ENCODE peak calls at places on chromosomes 7 and 10, in four cellular contexts. P is AG08395; A is stimulated activated CD8-positive, alpha-beta memory T cell treated with anti-CD3 and anti-CD28 coated beads, Interleukin-4, amount 100 ng/mL, for 24 hours; E is NCI-H1694 treated with DMSO at 0.1 percent for 48 hours. W is an unnamed sample.

GRCh38 chr7:29765392-29765979 is 40.8 kb upstream of the WIPF3 start:
- DNase-seq in P (no peak), A (no peak), E (no peak), W (no peak)

GRCh38 chr10:20195076-20195475 is 378.8 kb downstream of the PLXDC2 start:
- DNase-seq in P (no peak), A (no peak), E (no peak), W (no peak)

GRCh38 chr7:108526768-108527017 is 758 bp upstream of the PNPLA8 start:
- DNase-seq in P (no peak), A (no peak), E (no peak), W (no peak)

GRCh38 chr10:95755511-95756004 is 405 bp upstream of the ENTPD1 start:
- DNase-seq in P (no peak), A (no peak), E (no peak), W (no peak)

GRCh38 chr7:152459724-152460251 is 24.0 kb upstream of the KMT2C start:
- DNase-seq in P (no peak), A (no peak), E (no peak), W (no peak)

GRCh38 chr10:122331615-122332446 is 42.7 kb upstream of the PLEKHA1 start:
- DNase-seq in P (no peak), A (no peak), E (no peak), W (no peak)

GRCh38 chr7:129952653-129953560 is at the start of gene UBE2H:
- DNase-seq in P (peak), A (peak), E (peak), W (peak)

GRCh38 chr7:5225616-5226290 is 35.7 kb downstream of the WIPI2 start:
- DNase-seq in P (no peak), A (no peak), E (no peak), W (no peak)

GRCh38 chr7:64098-64521 is 128.3 kb upstream of the FAM20C start:
- DNase-seq in P (peak), A (no peak), E (peak), W (peak)

GRCh38 chr7:153887756-153888591 is 164.2 kb upstream of the DPP6 start:
- DNase-seq in P (no peak), A (no peak), E (no peak), W (no peak)

GRCh38 chr7:5777932-5778331 is 3.5 kb downstream of the RNF216 start:
- DNase-seq in P (no peak), A (no peak), E (no peak), W (no peak)

GRCh38 chr10:1573334-1573969 is 163.9 kb downstream of the ADARB2 start:
- DNase-seq in P (no peak), A (no peak), E (no peak), W (no peak)

GRCh38 chr7:48182736-48183369 is 11.6 kb downstream of the ABCA13 start:
- DNase-seq in P (peak), A (no peak), E (no peak), W (no peak)

GRCh38 chr7:27165089-27165654 is at the start of gene HOXA9:
- DNase-seq in P (peak), A (no peak), E (no peak), W (peak)

GRCh38 chr10:28946479-28946878 is 269.2 kb downstream of the BAMBI start:
- DNase-seq in P (peak), A (no peak), E (no peak), W (peak)

GRCh38 chr10:13660545-13660920 is 73.8 kb downstream of the PRPF18 start:
- DNase-seq in P (peak), A (no peak), E (no peak), W (peak)